ENCODE peak calls at places on chromosomes 4 and X, in eight cellular contexts. F, G, D, E, U, P, S and M are unnamed samples.

GRCh38 chr4:22238742-22239141 is 277.1 kb downstream of the ADGRA3 start:
- DNase-seq in F (no peak), G (no peak), D (peak), E (no peak), U (no peak), P (no peak), S (no peak), M (no peak)

GRCh38 chr4:151792995-151793394 is 32.2 kb upstream of the GATB start:
- DNase-seq in F (no peak), G (no peak), D (no peak), E (no peak), U (no peak), P (no peak), S (no peak), M (no peak)

GRCh38 chr4:142817442-142817841 is 28.7 kb downstream of the INPP4B start:
- DNase-seq in F (peak), G (no peak), D (no peak), E (no peak), U (no peak), P (no peak), S (peak), M (no peak)

GRCh38 chr4:8558080-8558960 is 21.9 kb upstream of the GPR78 start:
- DNase-seq in F (no peak), G (no peak), D (no peak), E (no peak), U (no peak), P (no peak), S (no peak), M (no peak)

GRCh38 chr4:17884063-17884462 is 73.3 kb downstream of the NCAPG start:
- DNase-seq in F (peak), G (no peak), D (no peak), E (no peak), U (no peak), P (no peak), S (peak), M (no peak)

GRCh38 chrX:148043456-148043855 is 62.3 kb downstream of the FMR1NB start:
- DNase-seq in F (no peak), G (no peak), D (no peak), E (no peak), U (peak), P (no peak), S (peak), M (no peak)

GRCh38 chrX:13112499-13112898 is 68.1 kb upstream of the FAM9C start:
- DNase-seq in F (no peak), G (no peak), D (no peak), E (no peak), U (no peak), P (no peak), S (no peak), M (no peak)

GRCh38 chr4:155666701-155667537 is at the start of gene GUCY1A1:
- DNase-seq in F (no peak), G (peak), D (peak), E (peak), U (peak), P (no peak), S (no peak), M (peak)

GRCh38 chr4:141347738-141348524 is 127.2 kb downstream of the ZNF330 start:
- DNase-seq in F (no peak), G (no peak), D (no peak), E (no peak), U (no peak), P (no peak), S (no peak), M (no peak)

GRCh38 chrX:45760187-45760742 is 559.6 kb upstream of the DIPK2B start:
- DNase-seq in F (no peak), G (no peak), D (no peak), E (no peak), U (no peak), P (no peak), S (no peak), M (no peak)

GRCh38 chrX:45758319-45758718 is 557.6 kb upstream of the DIPK2B start:
- DNase-seq in F (peak), G (peak), D (no peak), E (no peak), U (no peak), P (no peak), S (peak), M (no peak)

GRCh38 chrX:45756562-45756961 is 555.9 kb upstream of the DIPK2B start:
- DNase-seq in F (no peak), G (no peak), D (no peak), E (no peak), U (no peak), P (no peak), S (no peak), M (no peak)

GRCh38 chrX:45757272-45757671 is 556.6 kb upstream of the DIPK2B start:
- DNase-seq in F (no peak), G (no peak), D (no peak), E (no peak), U (no peak), P (no peak), S (no peak), M (no peak)

GRCh38 chrX:45758738-45759397 is 558.2 kb upstream of the DIPK2B start:
- DNase-seq in F (no peak), G (peak), D (no peak), E (no peak), U (no peak), P (no peak), S (no peak), M (no peak)
- TF ChIP-seq CTCF in F (no peak), G (no peak), D (no peak), E (no peak), U (no peak), P (no peak), S (no peak), M (no peak)

GRCh38 chr4:85555210-85555609 is 80.3 kb downstream of the ARHGAP24 start:
- DNase-seq in F (no peak), G (no peak), D (no peak), E (no peak), U (no peak), P (no peak), S (peak), M (peak)
- TF ChIP-seq CTCF in F (no peak), G (no peak), D (no peak), E (no peak), U (no peak), P (no peak), S (no peak), M (no peak)

DNA sequence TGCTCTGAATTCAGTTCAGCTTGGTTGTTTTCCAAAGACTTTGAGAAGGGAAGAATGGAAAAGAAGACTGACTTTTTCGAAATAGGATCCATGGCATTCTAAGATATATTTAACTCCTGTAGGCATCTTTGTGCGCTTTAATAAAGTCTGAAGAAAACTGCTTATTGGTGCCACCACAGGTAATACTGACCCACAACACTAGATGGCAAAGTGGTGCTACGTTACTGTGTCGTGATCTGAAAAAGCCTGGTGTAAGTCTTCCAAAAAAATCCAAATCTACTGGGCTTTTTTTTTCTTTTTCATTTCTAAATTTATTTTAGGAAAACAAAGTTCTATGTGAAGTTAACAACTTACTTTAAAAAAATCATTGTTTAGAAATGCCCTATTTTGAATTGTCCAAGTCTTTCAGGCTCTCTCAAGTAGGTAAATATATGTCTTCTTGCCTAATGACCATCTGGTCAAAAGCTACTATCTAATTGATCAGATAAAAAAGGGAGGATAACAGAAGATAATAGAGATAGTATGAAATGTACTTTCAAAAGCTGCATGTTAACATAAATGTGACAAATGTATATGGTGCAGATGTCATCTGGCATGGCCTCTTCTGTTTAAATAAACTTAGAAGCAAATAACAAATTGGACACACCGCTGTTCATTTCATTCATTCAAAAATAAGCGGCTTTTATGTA is 47.0 kb upstream of the MID1IP1 start:
- DNase-seq in F (peak), G (peak), D (peak), E (peak), U (peak), P (no peak), S (peak), M (peak)
- TF ChIP-seq CTCF in F (peak), G (peak), D (peak), E (peak), U (peak), P (peak), S (peak), M (peak)

GRCh38 chrX:53188763-53189162 is 36.2 kb downstream of the KDM5C start:
- DNase-seq in F (no peak), G (no peak), D (no peak), E (no peak), U (no peak), P (no peak), S (no peak), M (no peak)

GRCh38 chrX:53193093-53193492 is 31.9 kb downstream of the KDM5C start:
- DNase-seq in F (no peak), G (no peak), D (no peak), E (no peak), U (no peak), P (no peak), S (no peak), M (no peak)

GRCh38 chrX:53186363-53186762 is 38.6 kb downstream of the KDM5C start:
- DNase-seq in F (peak), G (no peak), D (no peak), E (no peak), U (no peak), P (no peak), S (no peak), M (no peak)

GRCh38 chrX:53194308-53194707 is 30.7 kb downstream of the KDM5C start:
- DNase-seq in F (no peak), G (no peak), D (no peak), E (no peak), U (no peak), P (no peak), S (no peak), M (no peak)

DNA sequence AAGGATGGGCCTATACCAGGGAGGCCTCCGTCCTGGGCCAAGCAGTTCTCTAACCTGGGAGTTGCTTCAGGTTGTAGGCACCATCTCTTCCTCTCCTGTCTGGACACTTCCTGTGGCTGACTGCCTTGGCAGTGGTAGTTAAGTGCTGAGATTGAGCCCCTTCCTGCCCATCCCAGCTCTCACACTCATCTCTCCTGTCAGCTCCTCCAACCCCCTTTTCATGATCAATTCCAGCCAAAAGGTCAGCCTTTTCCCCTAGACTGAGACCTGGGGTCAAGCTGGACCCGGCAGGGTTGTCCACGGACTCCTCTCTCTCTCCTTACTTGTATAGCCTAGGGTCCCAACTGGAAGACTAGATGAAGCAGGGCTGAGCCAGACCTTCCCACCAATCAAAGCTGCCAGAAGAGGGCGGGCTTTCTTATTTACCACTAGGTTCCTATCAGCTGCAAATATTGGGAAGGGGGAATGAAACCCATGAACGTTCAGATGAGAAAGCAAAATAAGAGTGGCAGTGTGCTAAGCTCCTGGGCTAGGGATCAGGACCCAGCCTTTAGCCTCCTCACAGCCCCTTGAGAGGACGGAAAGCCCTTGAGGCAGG is 34.5 kb downstream of the KDM5C start:
- DNase-seq in F (no peak), G (no peak), D (peak), E (no peak), U (no peak), P (no peak), S (no peak), M (no peak)
- TF ChIP-seq CTCF in F (peak), G (peak), D (peak), E (peak), U (no peak), P (no peak), S (no peak), M (peak)

GRCh38 chr4:98110214-98110613 is 33.1 kb downstream of the STPG2 start:
- DNase-seq in F (no peak), G (no peak), D (peak), E (no peak), U (no peak), P (no peak), S (no peak), M (no peak)

GRCh38 chr4:98117363-98117762 is 25.9 kb downstream of the STPG2 start:
- DNase-seq in F (no peak), G (no peak), D (no peak), E (no peak), U (no peak), P (no peak), S (no peak), M (no peak)

GRCh38 chr4:98110929-98111328 is 32.3 kb downstream of the STPG2 start:
- DNase-seq in F (no peak), G (no peak), D (no peak), E (no peak), U (no peak), P (no peak), S (no peak), M (no peak)

DNA sequence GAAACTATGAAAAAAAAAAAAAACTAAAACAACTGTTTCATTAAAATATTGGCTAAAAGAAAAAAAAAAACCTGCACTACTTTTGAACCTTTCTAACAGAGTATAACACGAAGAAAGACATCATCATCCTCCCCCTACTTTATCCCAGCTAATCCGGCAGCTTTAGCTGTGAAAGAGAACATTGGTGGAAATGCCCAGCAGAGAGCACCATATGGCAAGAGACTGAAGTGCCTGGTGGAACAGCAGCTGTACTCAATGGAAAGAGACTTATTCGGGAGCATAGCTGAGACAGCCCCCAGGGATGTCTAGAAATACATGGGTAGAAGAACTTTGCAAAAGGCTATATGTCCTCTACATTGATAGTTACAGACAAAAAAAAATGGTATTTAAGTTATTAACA is 30.3 kb downstream of the STPG2 start:
- DNase-seq in F (no peak), G (no peak), D (peak), E (no peak), U (no peak), P (no peak), S (peak), M (no peak)
- TF ChIP-seq CTCF in F (peak), G (peak), D (peak), E (peak), U (no peak), P (no peak), S (peak), M (no peak)

GRCh38 chr4:123096038-123096437 is 173.6 kb upstream of the NUDT6 start:
- DNase-seq in F (no peak), G (no peak), D (no peak), E (no peak), U (no peak), P (no peak), S (peak), M (no peak)

GRCh38 chr4:123088521-123088920 is 166.1 kb upstream of the NUDT6 start:
- DNase-seq in F (no peak), G (no peak), D (no peak), E (no peak), U (no peak), P (no peak), S (no peak), M (no peak)

GRCh38 chr4:123090886-123091285 is 168.5 kb upstream of the NUDT6 start:
- DNase-seq in F (no peak), G (no peak), D (no peak), E (no peak), U (no peak), P (no peak), S (no peak), M (no peak)

GRCh38 chr4:123092603-123093002 is 170.2 kb upstream of the NUDT6 start:
- DNase-seq in F (no peak), G (no peak), D (no peak), E (no peak), U (no peak), P (no peak), S (no peak), M (no peak)

DNA sequence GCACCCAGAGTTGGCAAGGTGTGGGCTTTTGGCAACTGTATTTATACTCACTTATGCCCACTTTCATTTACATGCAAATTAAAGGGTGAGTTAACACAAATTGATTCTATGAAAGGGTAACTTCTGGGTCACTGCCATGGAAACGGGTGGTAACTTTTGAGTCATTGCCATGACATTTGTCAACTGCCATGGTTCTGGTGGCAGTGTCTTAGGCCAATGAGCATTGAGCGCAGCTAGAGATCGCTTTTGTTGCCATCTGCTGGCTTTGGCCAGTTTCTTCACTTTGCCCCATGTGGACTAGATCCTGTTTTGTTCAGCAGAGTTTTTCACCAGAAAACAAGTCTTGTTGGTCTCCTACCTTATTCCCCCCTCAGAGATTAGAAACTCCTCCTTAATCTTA is 170.8 kb upstream of the NUDT6 start:
- DNase-seq in F (no peak), G (no peak), D (no peak), E (no peak), U (no peak), P (no peak), S (no peak), M (no peak)
- TF ChIP-seq CTCF in F (no peak), G (no peak), D (peak), E (no peak), U (no peak), P (no peak), S (no peak), M (no peak)

DNA sequence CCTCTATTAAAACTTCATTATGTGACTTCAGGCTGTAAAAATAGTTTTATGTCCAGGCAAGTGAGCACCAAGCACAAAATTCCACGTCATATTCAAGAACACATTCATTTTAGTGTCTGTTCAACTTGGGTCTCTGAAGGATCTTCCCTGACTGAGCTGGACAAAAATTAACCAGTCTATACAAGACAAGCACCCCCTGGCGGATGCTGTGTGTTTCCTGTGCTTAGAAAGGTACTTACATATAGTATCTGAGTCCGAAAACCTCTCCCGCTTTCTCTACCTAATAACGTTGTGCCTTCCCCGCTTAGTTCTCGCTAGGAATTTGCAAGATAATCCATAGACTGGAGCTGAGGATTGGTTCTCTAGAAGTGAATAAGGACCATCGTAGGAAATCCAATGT is 2214.5 kb upstream of the TENM3 start:
- DNase-seq in F (no peak), G (no peak), D (peak), E (peak), U (peak), P (no peak), S (peak), M (no peak)
- TF ChIP-seq CTCF in F (no peak), G (peak), D (peak), E (peak), U (no peak), P (no peak), S (peak), M (peak)

DNA sequence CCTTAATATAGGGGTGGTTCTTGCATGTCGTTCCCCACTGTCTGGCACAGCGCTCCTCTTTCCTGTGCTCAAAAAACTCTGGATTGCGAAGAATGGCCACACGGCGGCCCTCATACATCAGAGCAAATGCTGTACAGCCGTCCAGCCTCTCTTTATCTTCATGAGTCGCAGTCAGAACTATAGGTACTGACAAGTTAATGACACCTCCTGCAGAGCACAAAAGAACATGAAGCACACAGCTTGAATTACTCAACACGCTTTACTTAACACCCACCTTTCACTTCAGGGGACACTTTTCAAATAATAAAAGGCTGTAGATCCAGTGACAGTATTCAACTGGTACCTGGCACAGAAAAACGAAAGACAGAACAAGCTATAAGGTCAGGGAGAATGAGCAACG is 65.3 kb downstream of the PAPSS1 start:
- DNase-seq in F (no peak), G (no peak), D (peak), E (peak), U (no peak), P (no peak), S (no peak), M (no peak)
- TF ChIP-seq CTCF in F (no peak), G (no peak), D (peak), E (peak), U (no peak), P (no peak), S (no peak), M (no peak)